ENCODE peak calls at places on chromosomes 2 and 18, in eight cellular contexts. One of them, this sample, is unnamed.

GRCh38 chr2:20672191-20672951 is 5.4 kb downstream of the GDF7 start:
- DNase-seq in PC-3: no peak
- DNase-seq in WERI-Rb-1: no peak
- DNase-seq in progenitor cell of endocrine pancreas: no peak
- DNase-seq in astrocyte: no peak
- DNase-seq in CD14-positive monocyte: peak; percentile 22
- DNase-seq in cardiac fibroblast: no peak
- DNase-seq in neural crest cell: no peak
- DNase-seq in this sample: no peak

GRCh38 chr2:240477916-240478315 is 42.5 kb downstream of the GPC1 start:
- DNase-seq in astrocyte: no peak
- DNase-seq in progenitor cell of endocrine pancreas: no peak
- DNase-seq in PC-3: no peak
- DNase-seq in WERI-Rb-1: peak; percentile 11
- DNase-seq in CD14-positive monocyte: no peak
- DNase-seq in cardiac fibroblast: no peak
- DNase-seq in neural crest cell: no peak
- DNase-seq in this sample: no peak

GRCh38 chr2:121649402-121649651 is at the start of gene CLASP1:
- DNase-seq in progenitor cell of endocrine pancreas: peak; percentile 91
- DNase-seq in CD14-positive monocyte: peak; percentile 95
- DNase-seq in cardiac fibroblast: peak; percentile 98
- DNase-seq in PC-3: peak; percentile 96
- DNase-seq in astrocyte: peak; percentile 94
- DNase-seq in WERI-Rb-1: peak; percentile 97
- DNase-seq in neural crest cell: peak; percentile 87
- DNase-seq in this sample: peak; percentile 97

GRCh38 chr18:28650860-28651259 is 473.9 kb upstream of the CDH2 start:
- DNase-seq in progenitor cell of endocrine pancreas: no peak
- DNase-seq in PC-3: peak; percentile 9
- DNase-seq in CD14-positive monocyte: no peak
- DNase-seq in WERI-Rb-1: no peak
- DNase-seq in astrocyte: peak; percentile 12
- DNase-seq in cardiac fibroblast: peak; percentile 4
- DNase-seq in neural crest cell: no peak
- DNase-seq in this sample: no peak

GRCh38 chr18:77062518-77063003 is 70.0 kb downstream of the MBP start:
- DNase-seq in progenitor cell of endocrine pancreas: no peak
- DNase-seq in PC-3: no peak
- DNase-seq in CD14-positive monocyte: no peak
- DNase-seq in WERI-Rb-1: no peak
- DNase-seq in neural crest cell: no peak
- DNase-seq in astrocyte: peak; percentile 97
- DNase-seq in cardiac fibroblast: peak; percentile 81
- DNase-seq in this sample: peak; percentile 86

GRCh38 chr18:76914314-76914713 is 92.0 kb downstream of the ZNF236 start:
- DNase-seq in neural crest cell: no peak
- DNase-seq in PC-3: no peak
- DNase-seq in CD14-positive monocyte: no peak
- DNase-seq in astrocyte: no peak
- DNase-seq in cardiac fibroblast: no peak
- DNase-seq in progenitor cell of endocrine pancreas: no peak
- DNase-seq in WERI-Rb-1: no peak
- DNase-seq in this sample: peak; percentile 5

GRCh38 chr2:128490881-128491778 is 172.5 kb upstream of the HS6ST1 start:
- DNase-seq in PC-3: no peak
- DNase-seq in WERI-Rb-1: no peak
- DNase-seq in astrocyte: no peak
- DNase-seq in neural crest cell: no peak
- DNase-seq in progenitor cell of endocrine pancreas: no peak
- DNase-seq in cardiac fibroblast: no peak
- DNase-seq in CD14-positive monocyte: peak; percentile 43
- DNase-seq in this sample: no peak

GRCh38 chr2:211495339-211495738 is 938.9 kb downstream of the CPS1 start:
- DNase-seq in cardiac fibroblast: no peak
- DNase-seq in neural crest cell: no peak
- DNase-seq in progenitor cell of endocrine pancreas: no peak
- DNase-seq in PC-3: no peak
- DNase-seq in astrocyte: no peak
- DNase-seq in CD14-positive monocyte: no peak
- DNase-seq in WERI-Rb-1: no peak
- DNase-seq in this sample: no peak

GRCh38 chr2:219887870-219888269 is 260.4 kb downstream of the SLC4A3 start:
- DNase-seq in CD14-positive monocyte: no peak
- DNase-seq in progenitor cell of endocrine pancreas: no peak
- DNase-seq in WERI-Rb-1: no peak
- DNase-seq in cardiac fibroblast: no peak
- DNase-seq in neural crest cell: no peak
- DNase-seq in astrocyte: peak; percentile 10
- DNase-seq in PC-3: peak; percentile 72
- DNase-seq in this sample: no peak

GRCh38 chr18:11246466-11246865 is 97.1 kb upstream of the PIEZO2 start:
- DNase-seq in PC-3: no peak
- DNase-seq in CD14-positive monocyte: no peak
- DNase-seq in cardiac fibroblast: peak; percentile 25
- DNase-seq in astrocyte: no peak
- DNase-seq in WERI-Rb-1: no peak
- DNase-seq in neural crest cell: no peak
- DNase-seq in progenitor cell of endocrine pancreas: no peak
- DNase-seq in this sample: no peak

GRCh38 chr2:85737481-85737880 is 16.3 kb upstream of the ATOH8 start:
- DNase-seq in PC-3: peak; percentile 22
- DNase-seq in neural crest cell: no peak
- DNase-seq in cardiac fibroblast: peak; percentile 94
- DNase-seq in astrocyte: peak; percentile 85
- DNase-seq in progenitor cell of endocrine pancreas: no peak
- DNase-seq in CD14-positive monocyte: no peak
- DNase-seq in WERI-Rb-1: no peak
- DNase-seq in this sample: no peak

GRCh38 chr2:188158337-188159100 is 133.2 kb upstream of the GULP1 start:
- DNase-seq in PC-3: peak; percentile 78
- DNase-seq in progenitor cell of endocrine pancreas: no peak
- DNase-seq in neural crest cell: no peak
- DNase-seq in WERI-Rb-1: no peak
- DNase-seq in CD14-positive monocyte: no peak
- DNase-seq in astrocyte: no peak
- DNase-seq in cardiac fibroblast: peak; percentile 50
- DNase-seq in this sample: no peak

GRCh38 chr2:25954199-25954752 is 28.0 kb downstream of the KIF3C start:
- DNase-seq in CD14-positive monocyte: no peak
- DNase-seq in neural crest cell: no peak
- DNase-seq in astrocyte: no peak
- DNase-seq in cardiac fibroblast: no peak
- DNase-seq in WERI-Rb-1: no peak
- DNase-seq in progenitor cell of endocrine pancreas: no peak
- DNase-seq in PC-3: no peak
- DNase-seq in this sample: no peak

GRCh38 chr2:25955036-25955435 is 27.3 kb downstream of the KIF3C start:
- DNase-seq in CD14-positive monocyte: no peak
- DNase-seq in neural crest cell: no peak
- DNase-seq in astrocyte: no peak
- DNase-seq in cardiac fibroblast: no peak
- DNase-seq in progenitor cell of endocrine pancreas: no peak
- DNase-seq in PC-3: peak; percentile 66
- DNase-seq in WERI-Rb-1: no peak
- DNase-seq in this sample: no peak

GRCh38 chr2:25957743-25958142 is 24.6 kb downstream of the KIF3C start:
- DNase-seq in cardiac fibroblast: no peak
- DNase-seq in PC-3: peak; percentile 51
- DNase-seq in astrocyte: no peak
- DNase-seq in progenitor cell of endocrine pancreas: no peak
- DNase-seq in neural crest cell: no peak
- DNase-seq in CD14-positive monocyte: no peak
- DNase-seq in WERI-Rb-1: no peak
- DNase-seq in this sample: no peak

GRCh38 chr2:25960396-25960795 is 21.9 kb downstream of the KIF3C start:
- DNase-seq in WERI-Rb-1: no peak
- DNase-seq in astrocyte: no peak
- DNase-seq in neural crest cell: no peak
- DNase-seq in CD14-positive monocyte: no peak
- DNase-seq in progenitor cell of endocrine pancreas: no peak
- DNase-seq in cardiac fibroblast: no peak
- DNase-seq in PC-3: no peak
- DNase-seq in this sample: no peak

GRCh38 chr2:25955869-25956535 is 26.3 kb downstream of the KIF3C start:
- DNase-seq in progenitor cell of endocrine pancreas: no peak
- DNase-seq in WERI-Rb-1: no peak
- DNase-seq in PC-3: peak; percentile 39
- DNase-seq in astrocyte: no peak
- DNase-seq in neural crest cell: no peak
- DNase-seq in cardiac fibroblast: no peak
- DNase-seq in CD14-positive monocyte: no peak
- DNase-seq in this sample: peak; percentile 12
- TF ChIP-seq CTCF in progenitor cell of endocrine pancreas: no peak
- TF ChIP-seq CTCF in WERI-Rb-1: peak; percentile 33
- TF ChIP-seq CTCF in PC-3: peak; percentile 44
- TF ChIP-seq CTCF in astrocyte: no peak
- TF ChIP-seq CTCF in neural crest cell: no peak
- TF ChIP-seq CTCF in cardiac fibroblast: no peak
- TF ChIP-seq CTCF in CD14-positive monocyte: no peak
- TF ChIP-seq CTCF in this sample: no peak

GRCh38 chr2:237737196-237737865 is 61.2 kb upstream of the RBM44 start:
- DNase-seq in progenitor cell of endocrine pancreas: no peak
- DNase-seq in CD14-positive monocyte: no peak
- DNase-seq in cardiac fibroblast: no peak
- DNase-seq in astrocyte: no peak
- DNase-seq in WERI-Rb-1: no peak
- DNase-seq in PC-3: no peak
- DNase-seq in neural crest cell: no peak
- DNase-seq in this sample: no peak

GRCh38 chr2:237739101-237739500 is 59.5 kb upstream of the RBM44 start:
- DNase-seq in astrocyte: no peak
- DNase-seq in progenitor cell of endocrine pancreas: no peak
- DNase-seq in WERI-Rb-1: no peak
- DNase-seq in cardiac fibroblast: no peak
- DNase-seq in CD14-positive monocyte: no peak
- DNase-seq in PC-3: no peak
- DNase-seq in neural crest cell: no peak
- DNase-seq in this sample: no peak

GRCh38 chr2:237736783-237737182 is 61.8 kb upstream of the RBM44 start:
- DNase-seq in WERI-Rb-1: no peak
- DNase-seq in PC-3: no peak
- DNase-seq in progenitor cell of endocrine pancreas: no peak
- DNase-seq in cardiac fibroblast: no peak
- DNase-seq in CD14-positive monocyte: no peak
- DNase-seq in neural crest cell: no peak
- DNase-seq in astrocyte: no peak
- DNase-seq in this sample: no peak

GRCh38 chr2:237735762-237736161 is 62.8 kb upstream of the RBM44 start:
- DNase-seq in neural crest cell: no peak
- DNase-seq in astrocyte: no peak
- DNase-seq in WERI-Rb-1: no peak
- DNase-seq in CD14-positive monocyte: no peak
- DNase-seq in cardiac fibroblast: no peak
- DNase-seq in progenitor cell of endocrine pancreas: no peak
- DNase-seq in PC-3: no peak
- DNase-seq in this sample: no peak

DNA sequence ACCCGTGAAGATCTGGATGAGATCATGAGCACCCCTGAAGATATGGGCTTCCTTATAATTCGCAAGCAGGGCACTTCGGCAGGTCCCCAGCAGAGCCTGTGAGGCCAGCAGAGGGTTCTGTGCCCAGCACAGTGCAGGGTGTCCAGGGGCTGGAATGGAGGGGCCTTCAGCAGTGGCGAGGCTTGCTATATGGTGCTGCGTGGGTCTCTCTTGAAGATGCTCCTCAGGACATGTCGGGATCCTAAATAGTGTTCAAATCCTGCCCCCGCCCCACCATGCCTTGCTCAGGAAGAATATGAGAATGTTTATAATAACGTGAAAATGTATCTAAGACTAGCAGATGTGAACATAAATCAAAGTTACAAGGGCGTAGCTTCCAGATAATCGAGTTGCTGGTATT is 60.3 kb upstream of the RBM44 start:
- DNase-seq in cardiac fibroblast: no peak
- DNase-seq in astrocyte: no peak
- DNase-seq in WERI-Rb-1: no peak
- DNase-seq in CD14-positive monocyte: no peak
- DNase-seq in progenitor cell of endocrine pancreas: no peak
- DNase-seq in PC-3: no peak
- DNase-seq in neural crest cell: no peak
- DNase-seq in this sample: no peak
- TF ChIP-seq CTCF in cardiac fibroblast: no peak
- TF ChIP-seq CTCF in astrocyte: no peak
- TF ChIP-seq CTCF in WERI-Rb-1: no peak
- TF ChIP-seq CTCF in CD14-positive monocyte: no peak
- TF ChIP-seq CTCF in progenitor cell of endocrine pancreas: no peak
- TF ChIP-seq CTCF in PC-3: no peak
- TF ChIP-seq CTCF in neural crest cell: no peak
- TF ChIP-seq CTCF in this sample: no peak

GRCh38 chr2:145488571-145488970 is 968.7 kb upstream of the ZEB2 start:
- DNase-seq in CD14-positive monocyte: no peak
- DNase-seq in neural crest cell: no peak
- DNase-seq in PC-3: no peak
- DNase-seq in cardiac fibroblast: no peak
- DNase-seq in WERI-Rb-1: no peak
- DNase-seq in astrocyte: peak; percentile 50
- DNase-seq in progenitor cell of endocrine pancreas: no peak
- DNase-seq in this sample: no peak

GRCh38 chr2:145481334-145481922 is 961.5 kb upstream of the ZEB2 start:
- DNase-seq in neural crest cell: no peak
- DNase-seq in progenitor cell of endocrine pancreas: no peak
- DNase-seq in WERI-Rb-1: no peak
- DNase-seq in CD14-positive monocyte: no peak
- DNase-seq in cardiac fibroblast: no peak
- DNase-seq in PC-3: no peak
- DNase-seq in astrocyte: no peak
- DNase-seq in this sample: no peak

GRCh38 chr2:145483854-145484253 is 963.9 kb upstream of the ZEB2 start:
- DNase-seq in cardiac fibroblast: no peak
- DNase-seq in astrocyte: no peak
- DNase-seq in CD14-positive monocyte: no peak
- DNase-seq in WERI-Rb-1: no peak
- DNase-seq in progenitor cell of endocrine pancreas: no peak
- DNase-seq in neural crest cell: no peak
- DNase-seq in PC-3: no peak
- DNase-seq in this sample: no peak

GRCh38 chr2:145484443-145485086 is 964.6 kb upstream of the ZEB2 start:
- DNase-seq in progenitor cell of endocrine pancreas: no peak
- DNase-seq in PC-3: peak; percentile 91
- DNase-seq in CD14-positive monocyte: no peak
- DNase-seq in neural crest cell: no peak
- DNase-seq in cardiac fibroblast: peak; percentile 89
- DNase-seq in astrocyte: peak; percentile 69
- DNase-seq in WERI-Rb-1: no peak
- DNase-seq in this sample: peak; percentile 3
- TF ChIP-seq CTCF in progenitor cell of endocrine pancreas: no peak
- TF ChIP-seq CTCF in PC-3: peak; percentile 70
- TF ChIP-seq CTCF in CD14-positive monocyte: no peak
- TF ChIP-seq CTCF in neural crest cell: no peak
- TF ChIP-seq CTCF in cardiac fibroblast: peak; percentile 23
- TF ChIP-seq CTCF in astrocyte: no peak
- TF ChIP-seq CTCF in WERI-Rb-1: peak; percentile 2
- TF ChIP-seq CTCF in this sample: no peak

DNA sequence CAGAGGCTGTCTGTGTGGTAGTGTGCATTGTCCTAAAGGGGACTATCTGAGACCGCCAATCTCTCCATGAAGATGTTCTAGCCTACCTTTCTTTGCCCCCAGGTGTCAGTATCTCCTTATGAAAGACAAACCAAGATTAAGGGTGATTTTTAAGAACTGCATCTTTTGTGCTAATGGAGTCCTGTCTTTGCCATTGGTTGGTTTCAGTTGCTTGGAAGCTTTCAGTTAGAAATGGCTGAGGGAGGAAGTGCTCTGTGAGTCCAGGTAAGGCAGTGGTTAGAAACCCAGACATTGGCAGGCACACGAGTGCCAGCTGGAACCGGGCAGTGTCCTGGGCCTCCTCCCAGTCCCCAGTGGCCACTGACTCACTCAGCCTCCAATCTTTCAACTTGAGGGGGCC is 111.3 kb downstream of the DOCK10 start:
- DNase-seq in PC-3: no peak
- DNase-seq in progenitor cell of endocrine pancreas: no peak
- DNase-seq in CD14-positive monocyte: no peak
- DNase-seq in WERI-Rb-1: no peak
- DNase-seq in cardiac fibroblast: peak; percentile 35
- DNase-seq in astrocyte: no peak
- DNase-seq in neural crest cell: no peak
- DNase-seq in this sample: no peak
- TF ChIP-seq CTCF in PC-3: peak; percentile 41
- TF ChIP-seq CTCF in progenitor cell of endocrine pancreas: no peak
- TF ChIP-seq CTCF in CD14-positive monocyte: no peak
- TF ChIP-seq CTCF in WERI-Rb-1: no peak
- TF ChIP-seq CTCF in cardiac fibroblast: no peak
- TF ChIP-seq CTCF in astrocyte: no peak
- TF ChIP-seq CTCF in neural crest cell: no peak
- TF ChIP-seq CTCF in this sample: peak; percentile 61